ENCODE peak calls at places on chromosomes 6 and 20, in seven cellular contexts. W is astrocyte of the spinal cord; N is pons; X is CD4-positive, alpha-beta memory T cell; K is spleen; J is RPMI7951; Y is Peyer's patch. V is an unnamed sample.

GRCh38 chr6:125640441-125641150 is 108.8 kb upstream of the HEY2 start:
- DNase-seq in X (no peak), J (no peak), N (no peak), Y (no peak), K (no peak), W (peak), V (no peak)

GRCh38 chr20:51412333-51412761 is 130.2 kb downstream of the NFATC2 start:
- DNase-seq in W (peak), X (no peak), N (no peak), J (peak), Y (no peak), K (no peak), V (no peak)

GRCh38 chr6:26161322-26161721 is 74.1 kb downstream of the HFE start:
- DNase-seq in K (no peak), X (no peak), Y (no peak), W (no peak), J (no peak), N (no peak), V (no peak)

GRCh38 chr20:25022680-25023079 is 30.1 kb upstream of the APMAP start:
- DNase-seq in W (no peak), N (no peak), X (no peak), Y (no peak), K (peak), J (no peak), V (peak)

GRCh38 chr20:57451759-57452661 is 60.8 kb downstream of the RBM38 start:
- DNase-seq in N (no peak), J (no peak), W (no peak), K (peak), X (peak), Y (peak), V (no peak)

GRCh38 chr6:118456982-118457381 is 91.1 kb upstream of the PLN start:
- DNase-seq in Y (no peak), X (no peak), W (no peak), J (no peak), N (no peak), K (no peak), V (no peak)

GRCh38 chr6:35304299-35304698 is 6.7 kb downstream of the DEF6 start:
- DNase-seq in J (no peak), X (no peak), W (no peak), N (no peak), Y (no peak), K (peak), V (no peak)

GRCh38 chr20:37228656-37229055 is 33.0 kb downstream of the GHRH start:
- DNase-seq in N (no peak), Y (no peak), W (no peak), J (no peak), K (no peak), X (no peak), V (no peak)

GRCh38 chr6:28218312-28219248 is 6.5 kb upstream of the ZSCAN9 start:
- DNase-seq in K (peak), N (peak), W (peak), Y (peak), J (peak), X (no peak), V (peak)

GRCh38 chr6:116049381-116049780 is 11.3 kb downstream of the FRK start:
- DNase-seq in N (no peak), J (no peak), Y (no peak), W (no peak), K (no peak), X (no peak), V (no peak)

GRCh38 chr20:9506964-9507369 is 7.4 kb upstream of the LAMP5 start:
- DNase-seq in Y (no peak), K (no peak), X (no peak), J (peak), W (no peak), N (no peak), V (no peak)

GRCh38 chr20:48684501-48685041 is 143.2 kb downstream of the PREX1 start:
- DNase-seq in K (peak), X (no peak), W (no peak), N (no peak), Y (no peak), J (peak), V (no peak)

GRCh38 chr6:95545226-95545625 is 32.1 kb upstream of the MANEA start:
- DNase-seq in N (no peak), J (no peak), W (no peak), X (no peak), Y (no peak), K (no peak), V (no peak)

GRCh38 chr6:141587482-141588266 is 545.1 kb upstream of the GJE1 start:
- DNase-seq in W (peak), K (no peak), X (no peak), Y (no peak), J (peak), N (no peak), V (no peak)

GRCh38 chr6:11785953-11786579 is 7.5 kb upstream of the ADTRP start:
- DNase-seq in Y (peak), K (no peak), N (no peak), X (peak), J (no peak), W (no peak), V (no peak)

GRCh38 chr6:90226257-90226656 is 70.4 kb downstream of the BACH2 start:
- DNase-seq in Y (no peak), J (peak), W (peak), X (no peak), K (no peak), N (no peak), V (no peak)

GRCh38 chr6:43122146-43122545 is 46.0 kb downstream of the PTK7 start:
- DNase-seq in N (no peak), J (peak), W (no peak), Y (no peak), K (peak), X (no peak), V (no peak)

GRCh38 chr20:35992713-35993335 is 24.4 kb downstream of the CNBD2 start:
- DNase-seq in J (peak), W (peak), N (peak), K (peak), X (peak), Y (peak), V (peak)

GRCh38 chr20:14724465-14724864 is 387.1 kb upstream of the FLRT3 start:
- DNase-seq in W (no peak), J (no peak), X (no peak), N (no peak), K (no peak), Y (no peak), V (no peak)

GRCh38 chr20:5949943-5950270 is 426 bp downstream of the TRMT6 start:
- DNase-seq in W (no peak), Y (no peak), J (no peak), N (peak), K (no peak), X (no peak), V (no peak)

GRCh38 chr6:21348462-21349195 is 244.9 kb upstream of the SOX4 start:
- DNase-seq in J (peak), Y (no peak), X (no peak), K (no peak), N (no peak), W (peak), V (no peak)

GRCh38 chr6:160167547-160168391 is 46.2 kb downstream of the SLC22A1 start:
- DNase-seq in X (no peak), J (no peak), Y (no peak), N (no peak), W (no peak), K (no peak), V (no peak)

GRCh38 chr6:170243386-170243785 is 47.5 kb downstream of the DLL1 start:
- DNase-seq in N (peak), K (no peak), Y (no peak), X (no peak), W (no peak), J (no peak), V (no peak)

GRCh38 chr20:3970016-3970415 is 45.3 kb downstream of the RNF24 start:
- DNase-seq in X (no peak), W (no peak), K (no peak), N (no peak), J (no peak), Y (no peak), V (no peak)

GRCh38 chr6:139640911-139641310 is 266.5 kb upstream of the CITED2 start:
- DNase-seq in Y (no peak), X (no peak), J (no peak), W (no peak), N (no peak), K (no peak), V (no peak)

GRCh38 chr6:142735182-142735581 is 209.8 kb downstream of the HIVEP2 start:
- DNase-seq in N (no peak), K (no peak), Y (no peak), X (no peak), W (no peak), J (peak), V (no peak)

GRCh38 chr6:32081168-32081624 is 27.9 kb downstream of the TNXB start:
- DNase-seq in X (no peak), J (peak), Y (no peak), K (no peak), W (peak), N (no peak), V (peak)

GRCh38 chr20:59439243-59439642 is 138.8 kb downstream of the EDN3 start:
- DNase-seq in N (no peak), K (no peak), Y (no peak), J (no peak), X (no peak), W (no peak), V (no peak)

GRCh38 chr6:2492686-2493523 is 247.5 kb upstream of the GMDS start:
- DNase-seq in K (no peak), X (no peak), W (no peak), Y (no peak), N (no peak), J (no peak), V (no peak)

GRCh38 chr6:126176266-126176665 is 163.6 kb upstream of the CENPW start:
- DNase-seq in X (no peak), N (no peak), K (no peak), J (no peak), W (peak), Y (no peak), V (no peak)

GRCh38 chr6:143594647-143595046 is 83.1 kb upstream of the PHACTR2 start:
- DNase-seq in X (no peak), J (no peak), Y (no peak), N (no peak), W (no peak), K (no peak), V (no peak)

GRCh38 chr6:33132121-33132524 is 56.3 kb downstream of the HLA-DPB1 start:
- DNase-seq in X (no peak), N (no peak), K (no peak), W (no peak), J (no peak), Y (no peak), V (no peak)

GRCh38 chr6:139153876-139154275 is 19.0 kb downstream of the HECA start:
- DNase-seq in K (no peak), J (no peak), X (no peak), N (no peak), W (peak), Y (no peak), V (no peak)

GRCh38 chr6:37381579-37381978 is 27.8 kb downstream of the RNF8 start:
- DNase-seq in Y (no peak), N (peak), J (peak), W (peak), X (peak), K (no peak), V (no peak)

GRCh38 chr20:35084998-35085397 is 7.6 kb downstream of the TRPC4AP start:
- DNase-seq in N (no peak), K (no peak), Y (no peak), W (no peak), X (no peak), J (no peak), V (no peak)

V was measured in CD14-positive monocyte.